ENCODE peak calls at places on chromosomes 1 and 21, in four cellular contexts. A is GM12878, M is K562, Z is HepG2. G is an unnamed sample.

GRCh38 chr1:181645171-181645570 is 161.9 kb downstream of the CACNA1E start:
- DNase-seq in A (no peak), M (no peak), Z (no peak), G (no peak)

GRCh38 chr1:106727171-106727570 is 329.3 kb upstream of the PRMT6 start:
- DNase-seq in A (peak; percentile 28), M (no peak), Z (no peak), G (no peak)

GRCh38 chr1:19445417-19446342 is 39.7 kb downstream of the CAPZB start:
- DNase-seq in A (no peak), M (peak; percentile 36), Z (peak; percentile 95), G (peak; percentile 42)

GRCh38 chr21:46080171-46081021 is 17.5 kb upstream of the COL6A2 start:
- DNase-seq in A (no peak), M (no peak), Z (no peak), G (no peak)

GRCh38 chr21:33259995-33260394 is 6.2 kb upstream of the IL10RB start:
- DNase-seq in A (no peak), M (no peak), Z (peak; percentile 41), G (no peak)

GRCh38 chr1:93577536-93578432 is 103.9 kb downstream of the BCAR3 start:
- DNase-seq in A (no peak), M (no peak), Z (no peak), G (no peak)

GRCh38 chr1:193408782-193409293 is 222.4 kb upstream of the B3GALT2 start:
- DNase-seq in A (no peak), M (no peak), Z (no peak), G (no peak)

GRCh38 chr1:19045898-19046889 is 89.7 kb upstream of the IFFO2 start:
- DNase-seq in A (no peak), M (no peak), Z (peak; percentile 95), G (no peak)

GRCh38 chr1:111417755-111418154 is 9.8 kb downstream of the OVGP1 start:
- DNase-seq in A (no peak), M (no peak), Z (peak; percentile 91), G (no peak)

GRCh38 chr1:167301355-167301754 is 80.7 kb downstream of the POU2F1 start:
- DNase-seq in A (no peak), M (no peak), Z (no peak), G (no peak)

GRCh38 chr1:66437136-66437401 is 96.9 kb upstream of the SGIP1 start:
- DNase-seq in A (no peak), M (no peak), Z (no peak), G (no peak)

GRCh38 chr1:44592208-44593145 is 81.8 kb downstream of the TMEM53 start:
- DNase-seq in A (no peak), M (no peak), Z (no peak), G (peak; percentile 48)

GRCh38 chr1:17319561-17320350 is 11.8 kb downstream of the PADI4 start:
- DNase-seq in A (no peak), M (no peak), Z (no peak), G (no peak)

GRCh38 chr1:232517204-232517603 is 112.7 kb downstream of the SIPA1L2 start:
- DNase-seq in A (no peak), M (no peak), Z (no peak), G (no peak)

GRCh38 chr1:174953657-174954435 is 45.9 kb upstream of the CACYBP start:
- DNase-seq in A (no peak), M (no peak), Z (peak; percentile 62), G (no peak)

GRCh38 chr1:22258696-22259095 is 115.8 kb upstream of the WNT4 start:
- DNase-seq in A (no peak), M (no peak), Z (no peak), G (no peak)

GRCh38 chr1:35603468-35603867 is 30.4 kb downstream of the TFAP2E start:
- DNase-seq in A (no peak), M (no peak), Z (no peak), G (no peak)

GRCh38 chr1:229410370-229410691 is 23.6 kb downstream of the ACTA1 start:
- DNase-seq in A (no peak), M (no peak), Z (no peak), G (no peak)

GRCh38 chr1:12654004-12654567 is 10.2 kb downstream of the AADACL4 start:
- DNase-seq in A (no peak), M (no peak), Z (no peak), G (no peak)
- TF ChIP-seq TCF7 in A (no peak), M (no peak), Z (no peak), G (no peak)

DNA sequence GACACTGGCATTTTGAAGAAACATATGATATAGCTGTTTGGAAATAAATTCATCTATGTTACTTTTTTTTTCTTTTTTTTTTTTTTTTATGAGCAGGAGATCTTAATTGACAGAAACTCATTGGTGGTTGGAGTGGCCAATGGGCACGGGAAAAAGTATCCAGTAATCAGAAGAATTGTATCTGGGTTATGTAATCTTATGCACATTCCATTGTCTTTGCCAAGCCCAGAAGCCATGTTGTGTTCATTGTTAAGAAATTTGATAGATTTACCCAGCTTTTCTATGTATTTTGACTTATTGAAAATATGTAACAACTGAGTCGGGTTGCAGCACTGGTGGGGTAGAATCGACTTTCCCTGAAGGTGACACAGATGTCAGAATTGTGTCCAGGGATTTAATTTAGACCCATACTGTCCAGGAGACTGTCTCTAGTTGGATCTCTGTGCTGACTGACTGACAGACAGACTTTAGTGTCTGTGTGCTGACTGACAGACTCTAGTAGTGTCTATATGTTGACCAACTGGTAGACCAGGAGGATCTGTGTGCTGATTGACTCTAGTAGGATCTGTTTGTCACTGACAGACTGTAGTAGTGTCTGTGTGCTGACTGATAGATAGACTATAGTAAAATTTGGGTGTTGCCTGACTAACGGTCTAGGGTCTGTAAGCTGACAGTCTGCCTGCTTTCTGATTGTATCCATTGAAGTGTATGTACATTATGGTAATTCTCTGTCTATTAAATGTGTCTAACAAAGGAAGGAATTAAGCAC is 12.3 kb upstream of the C4BPB start:
- DNase-seq in A (no peak), M (peak; percentile 45), Z (no peak), G (no peak)
- TF ChIP-seq ESRRA in A (no peak), M (no peak), Z (no peak), G (no peak)

GRCh38 chr1:243575070-243575469 is 275.0 kb downstream of the AKT3 start:
- DNase-seq in A (no peak), M (no peak), Z (no peak), G (no peak)
- TF ChIP-seq TCF7 in A (no peak), M (no peak), Z (no peak), G (no peak)

DNA sequence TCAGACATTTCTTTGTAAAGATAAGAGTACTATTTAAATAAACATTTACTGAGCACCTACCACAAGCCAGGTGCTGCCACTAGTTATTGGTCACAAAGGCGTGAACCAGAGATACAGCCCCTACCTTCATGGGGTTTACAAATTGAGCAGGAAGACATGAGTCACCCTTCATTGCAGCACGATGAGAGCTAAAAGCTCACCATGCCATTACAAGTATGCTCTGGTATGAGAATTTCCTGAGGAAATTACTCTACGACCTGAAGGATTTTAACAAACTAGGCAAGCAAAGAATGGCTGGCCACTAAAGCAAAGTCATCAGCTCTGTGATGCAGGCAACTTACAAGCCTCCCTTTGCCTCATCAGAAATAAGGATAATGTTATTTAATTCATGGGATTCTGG is 346.8 kb downstream of the BRINP2 start:
- DNase-seq in A (no peak), M (no peak), Z (no peak), G (no peak)
- TF ChIP-seq ESRRA in A (no peak), M (no peak), Z (no peak), G (no peak)

GRCh38 chr1:109650609-109651008 is 5.3 kb upstream of the GSTM4 start:
- DNase-seq in A (no peak), M (no peak), Z (no peak), G (no peak)
- TF ChIP-seq TCF7 in A (no peak), M (no peak), Z (no peak), G (no peak)

G was measured in WTC11.